ENCODE peak calls at places on chromosomes 6 and 20, in five cellular contexts. J, H, L, X and N are unnamed samples.

GRCh38 chr20:53769041-53769440 is 175.4 kb upstream of the ZNF217 start:
- DNase-seq in J (peak; percentile 56), H (no peak), L (no peak), X (no peak), N (no peak)

GRCh38 chr6:12594541-12594893 is 122.0 kb upstream of the PHACTR1 start:
- DNase-seq in J (no peak), H (no peak), L (no peak), X (no peak), N (no peak)

GRCh38 chr6:33904050-33904827 is 100.4 kb upstream of the MLN start:
- DNase-seq in J (no peak), H (no peak), L (no peak), X (no peak), N (no peak)

GRCh38 chr20:3068986-3069900 is 2.2 kb upstream of the OXT start:
- DNase-seq in J (peak; percentile 21), H (no peak), L (no peak), X (peak; percentile 86), N (no peak)

GRCh38 chr6:132354517-132355167 is 46.6 kb downstream of the MOXD1 start:
- DNase-seq in J (no peak), H (no peak), L (no peak), X (no peak), N (no peak)

GRCh38 chr6:163923658-163924411 is 509.3 kb downstream of the QKI start:
- DNase-seq in J (no peak), H (no peak), L (no peak), X (no peak), N (no peak)

GRCh38 chr6:167881327-167881726 is 54.6 kb downstream of the AFDN start:
- DNase-seq in J (no peak), H (no peak), L (no peak), X (no peak), N (no peak)

GRCh38 chr6:137282253-137282652 is 63.1 kb upstream of the IFNGR1 start:
- DNase-seq in J (no peak), H (no peak), L (no peak), X (no peak), N (no peak)

GRCh38 chr6:100366419-100366818 is 98.3 kb downstream of the SIM1 start:
- DNase-seq in J (peak; percentile 68), H (no peak), L (no peak), X (no peak), N (no peak)

GRCh38 chr20:54040528-54040927 is 29.9 kb downstream of the BCAS1 start:
- DNase-seq in J (no peak), H (no peak), L (no peak), X (no peak), N (no peak)

GRCh38 chr20:25040438-25040831 is 17.5 kb downstream of the ACSS1 start:
- DNase-seq in J (peak; percentile 72), H (no peak), L (peak; percentile 46), X (peak; percentile 86), N (no peak)

GRCh38 chr6:155107432-155108069 is 112.4 kb downstream of the TIAM2 start:
- DNase-seq in J (no peak), H (no peak), L (no peak), X (peak; percentile 77), N (no peak)

GRCh38 chr20:40683221-40683893 is 5.7 kb downstream of the MAFB start:
- DNase-seq in J (no peak), H (no peak), L (no peak), X (peak; percentile 92), N (no peak)

GRCh38 chr20:54037525-54037924 is 32.9 kb downstream of the BCAS1 start:
- DNase-seq in J (no peak), H (no peak), L (no peak), X (no peak), N (no peak)

GRCh38 chr6:144550392-144550791 is 265.3 kb downstream of the UTRN start:
- DNase-seq in J (no peak), H (no peak), L (no peak), X (no peak), N (no peak)

GRCh38 chr6:19979059-19979458 is 141.9 kb downstream of the ID4 start:
- DNase-seq in J (no peak), H (no peak), L (no peak), X (no peak), N (no peak)

GRCh38 chr20:16106191-16106849 is 466.9 kb downstream of the KIF16B start:
- DNase-seq in J (no peak), H (no peak), L (no peak), X (peak; percentile 38), N (no peak)

GRCh38 chr6:52180787-52181558 is 5.2 kb upstream of the IL17A start:
- DNase-seq in J (no peak), H (no peak), L (no peak), X (no peak), N (no peak)

GRCh38 chr6:168121308-168121665 is 42.3 kb upstream of the FRMD1 start:
- DNase-seq in J (no peak), H (peak; percentile 70), L (no peak), X (no peak), N (no peak)

GRCh38 chr20:5159928-5160327 is 33.1 kb downstream of the CDS2 start:
- DNase-seq in J (no peak), H (no peak), L (no peak), X (no peak), N (no peak)

GRCh38 chr6:170106906-170107525 is 183.9 kb downstream of the DLL1 start:
- DNase-seq in J (no peak), H (peak; percentile 79), L (no peak), X (no peak), N (no peak)

GRCh38 chr6:170107606-170108222 is 183.2 kb downstream of the DLL1 start:
- DNase-seq in J (no peak), H (peak; percentile 15), L (no peak), X (no peak), N (no peak)

GRCh38 chr6:170110201-170111140 is 180.4 kb downstream of the DLL1 start:
- DNase-seq in J (no peak), H (peak; percentile 80), L (no peak), X (peak; percentile 69), N (no peak)

GRCh38 chr6:170108890-170109587 is 181.8 kb downstream of the DLL1 start:
- DNase-seq in J (no peak), H (peak; percentile 62), L (no peak), X (peak; percentile 26), N (no peak)

GRCh38 chr6:170108456-170108855 is 182.4 kb downstream of the DLL1 start:
- DNase-seq in J (no peak), H (peak; percentile 81), L (no peak), X (peak; percentile 63), N (no peak)
- TF ChIP-seq CTCF in J (no peak), H (no peak), L (no peak), X (no peak), N (no peak)

DNA sequence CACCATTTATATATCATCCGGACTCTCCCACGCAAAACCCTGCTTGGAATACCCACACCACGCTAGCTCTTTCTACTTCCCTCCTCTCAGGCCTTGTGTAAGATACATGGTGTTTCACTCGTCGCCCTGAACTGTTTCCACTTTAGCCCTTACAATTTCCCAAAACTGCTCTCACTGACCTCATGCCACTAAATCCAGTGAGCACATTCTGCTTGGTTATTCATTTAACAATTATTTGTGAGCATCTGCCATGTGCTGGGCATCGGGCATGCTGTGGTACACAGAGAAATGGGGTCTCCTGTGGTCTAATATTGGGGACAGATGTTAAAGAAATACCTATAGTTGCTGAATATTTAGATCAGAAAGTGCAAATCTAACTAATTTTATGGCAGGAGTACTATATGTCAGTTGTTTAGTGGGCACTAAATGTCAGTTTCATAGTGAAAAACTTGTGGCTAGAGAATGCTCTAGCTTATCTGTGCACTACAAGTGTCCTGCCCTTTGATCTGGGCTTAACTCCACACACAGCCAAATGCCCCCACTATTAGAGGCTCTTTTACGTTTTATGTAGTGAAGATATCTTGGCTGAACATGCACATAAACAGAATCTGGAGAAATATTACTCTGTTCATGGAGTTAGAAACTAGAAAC is 41.0 kb downstream of the PLEKHG1 start:
- DNase-seq in J (no peak), H (no peak), L (no peak), X (no peak), N (no peak)
- TF ChIP-seq CTCF in J (no peak), H (no peak), L (no peak), X (no peak), N (no peak)

DNA sequence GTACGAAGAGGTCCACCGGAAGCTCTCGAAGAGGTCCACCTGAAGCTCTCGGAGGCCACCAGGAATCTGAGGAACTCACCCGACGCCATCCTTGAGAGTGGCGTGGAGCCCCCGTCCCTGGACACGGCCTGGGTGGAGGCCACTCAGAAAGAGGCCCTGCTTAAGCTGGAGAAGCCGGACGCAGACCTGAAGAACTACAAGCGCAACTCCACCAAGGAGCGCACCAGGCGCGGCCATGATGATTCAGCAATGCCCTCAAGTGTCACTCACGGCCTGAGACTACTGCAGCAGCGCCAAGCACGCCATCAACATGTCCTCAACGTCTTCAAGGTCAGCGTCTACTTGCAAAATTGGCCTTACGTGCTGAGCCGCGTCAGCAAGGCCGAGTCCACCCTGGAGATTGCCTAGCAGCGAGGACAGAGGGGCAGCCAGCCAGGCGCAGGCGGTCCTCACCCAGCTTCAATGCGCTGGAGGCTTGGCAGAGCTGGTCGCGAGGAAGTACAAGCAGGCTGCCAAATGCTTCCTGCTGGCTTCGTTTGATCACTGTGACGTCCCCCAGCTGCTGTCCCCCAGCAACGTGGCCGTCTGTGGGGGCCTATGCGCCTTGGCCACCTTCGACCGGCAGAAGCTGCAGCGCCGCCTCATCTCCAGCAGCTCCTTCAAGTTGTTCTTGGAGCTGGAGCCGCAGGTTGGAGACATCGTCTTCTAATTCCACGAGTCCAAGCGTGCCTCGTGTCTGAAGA is 7.7 kb upstream of the GJA10 start:
- DNase-seq in J (no peak), H (no peak), L (no peak), X (no peak), N (no peak)
- TF ChIP-seq CTCF in J (no peak), H (no peak), L (no peak), X (no peak), N (no peak)

GRCh38 chr20:59788196-59788735 is 145.2 kb downstream of the SYCP2 start:
- DNase-seq in J (no peak), H (peak; percentile 71), L (no peak), X (no peak), N (no peak)

GRCh38 chr20:59784365-59785117 is 148.9 kb downstream of the SYCP2 start:
- DNase-seq in J (no peak), H (peak; percentile 42), L (no peak), X (no peak), N (no peak)

GRCh38 chr20:59785118-59785959 is 148.1 kb downstream of the SYCP2 start:
- DNase-seq in J (no peak), H (peak; percentile 69), L (no peak), X (no peak), N (no peak)

GRCh38 chr20:59787186-59787890 is 146.1 kb downstream of the SYCP2 start:
- DNase-seq in J (no peak), H (peak; percentile 80), L (no peak), X (no peak), N (no peak)

DNA sequence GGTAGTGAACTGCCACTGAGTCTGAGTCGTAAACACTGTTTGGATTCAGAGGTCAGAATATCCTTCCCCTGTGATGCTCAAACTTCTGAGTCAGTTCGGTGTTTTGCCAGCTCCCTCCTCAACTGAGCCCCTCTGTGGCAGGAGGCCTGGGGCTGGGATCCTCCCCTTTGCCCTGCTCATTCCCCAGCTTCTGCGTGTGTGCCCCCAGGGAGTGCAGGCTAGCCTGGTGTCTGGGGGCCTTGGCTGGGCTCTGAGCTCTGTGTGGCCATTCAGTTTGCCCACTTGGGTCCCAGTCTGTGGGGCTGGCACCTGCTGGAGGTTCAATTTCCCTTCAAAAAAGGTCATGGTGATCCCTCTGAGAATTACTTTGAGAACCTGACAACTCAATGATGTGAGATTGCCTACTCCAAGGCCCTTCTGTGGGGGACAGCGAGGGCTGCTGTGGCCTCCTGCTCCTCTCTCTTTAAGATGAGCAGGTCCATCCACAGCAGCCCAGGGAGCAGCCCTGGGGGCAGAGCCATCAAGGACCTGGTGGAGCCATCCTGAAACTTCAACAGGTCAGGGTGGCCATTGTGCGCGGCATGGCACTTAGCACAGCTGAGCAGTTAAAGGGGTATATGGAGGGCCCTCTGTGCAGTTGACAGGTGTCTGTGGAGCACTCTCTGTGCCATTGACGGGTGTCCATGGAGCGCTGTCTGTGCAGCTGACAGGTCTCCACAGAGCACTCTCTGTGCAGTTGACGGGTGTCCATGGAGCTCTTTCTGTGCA is 147.3 kb downstream of the SYCP2 start:
- DNase-seq in J (no peak), H (peak; percentile 68), L (no peak), X (peak; percentile 68), N (no peak)
- TF ChIP-seq CTCF in J (no peak), H (no peak), L (no peak), X (no peak), N (no peak)